ENCODE peak calls at places on chromosome 3, in eight cellular contexts. One of them, this sample, is unnamed.

GRCh38 chr3:81462921-81463320 is 298.5 kb downstream of the GBE1 start:
- DNase-seq in astrocyte: peak
- DNase-seq in cardiac muscle cell: no peak
- DNase-seq in transverse colon: no peak
- DNase-seq in B cell: no peak
- DNase-seq in glutamatergic neuron: no peak
- DNase-seq in retinal pigment epithelial cell: no peak
- DNase-seq in AG09309: no peak
- DNase-seq in this sample: peak

GRCh38 chr3:126570103-126570541 is 11.4 kb upstream of the C3orf22 start:
- DNase-seq in astrocyte: no peak
- DNase-seq in cardiac muscle cell: no peak
- DNase-seq in transverse colon: no peak
- DNase-seq in B cell: no peak
- DNase-seq in glutamatergic neuron: no peak
- DNase-seq in retinal pigment epithelial cell: no peak
- DNase-seq in AG09309: no peak
- DNase-seq in this sample: no peak

GRCh38 chr3:151410891-151411559 is 26.5 kb upstream of the P2RY12 start:
- DNase-seq in astrocyte: peak
- DNase-seq in cardiac muscle cell: no peak
- DNase-seq in transverse colon: no peak
- DNase-seq in B cell: no peak
- DNase-seq in glutamatergic neuron: no peak
- DNase-seq in retinal pigment epithelial cell: no peak
- DNase-seq in AG09309: no peak
- DNase-seq in this sample: peak

GRCh38 chr3:69864141-69864540 is 124.9 kb downstream of the MITF start:
- DNase-seq in astrocyte: no peak
- DNase-seq in cardiac muscle cell: no peak
- DNase-seq in transverse colon: no peak
- DNase-seq in B cell: no peak
- DNase-seq in glutamatergic neuron: no peak
- DNase-seq in retinal pigment epithelial cell: no peak
- DNase-seq in AG09309: no peak
- DNase-seq in this sample: no peak

GRCh38 chr3:172285844-172286243 is 162.4 kb downstream of the GHSR start:
- DNase-seq in astrocyte: peak
- DNase-seq in cardiac muscle cell: peak
- DNase-seq in transverse colon: no peak
- DNase-seq in B cell: no peak
- DNase-seq in glutamatergic neuron: no peak
- DNase-seq in retinal pigment epithelial cell: no peak
- DNase-seq in AG09309: peak
- DNase-seq in this sample: peak

GRCh38 chr3:197124713-197125112 is 95.1 kb upstream of the MELTF start:
- DNase-seq in astrocyte: no peak
- DNase-seq in cardiac muscle cell: peak
- DNase-seq in transverse colon: no peak
- DNase-seq in B cell: no peak
- DNase-seq in glutamatergic neuron: no peak
- DNase-seq in retinal pigment epithelial cell: no peak
- DNase-seq in AG09309: no peak
- DNase-seq in this sample: no peak

GRCh38 chr3:67655364-67656121 is 1.1 kb upstream of the SUCLG2 start:
- DNase-seq in astrocyte: no peak
- DNase-seq in cardiac muscle cell: no peak
- DNase-seq in transverse colon: peak
- DNase-seq in B cell: no peak
- DNase-seq in glutamatergic neuron: no peak
- DNase-seq in retinal pigment epithelial cell: no peak
- DNase-seq in AG09309: no peak
- DNase-seq in this sample: no peak

GRCh38 chr3:49906004-49906860 is 2.6 kb upstream of the MST1R start:
- DNase-seq in astrocyte: peak
- DNase-seq in cardiac muscle cell: peak
- DNase-seq in transverse colon: peak
- DNase-seq in B cell: peak
- DNase-seq in glutamatergic neuron: peak
- DNase-seq in retinal pigment epithelial cell: no peak
- DNase-seq in AG09309: no peak
- DNase-seq in this sample: peak

GRCh38 chr3:126934149-126934548 is 48.8 kb upstream of the PLXNA1 start:
- DNase-seq in astrocyte: peak
- DNase-seq in cardiac muscle cell: no peak
- DNase-seq in transverse colon: no peak
- DNase-seq in B cell: no peak
- DNase-seq in glutamatergic neuron: peak
- DNase-seq in retinal pigment epithelial cell: no peak
- DNase-seq in AG09309: no peak
- DNase-seq in this sample: peak

GRCh38 chr3:125374996-125375941 is at the start of gene ZNF148:
- DNase-seq in astrocyte: peak
- DNase-seq in cardiac muscle cell: peak
- DNase-seq in transverse colon: peak
- DNase-seq in B cell: peak
- DNase-seq in glutamatergic neuron: peak
- DNase-seq in retinal pigment epithelial cell: peak
- DNase-seq in AG09309: peak
- DNase-seq in this sample: peak

GRCh38 chr3:62818347-62818746 is 56.9 kb downstream of the CADPS start:
- DNase-seq in astrocyte: no peak
- DNase-seq in cardiac muscle cell: no peak
- DNase-seq in transverse colon: no peak
- DNase-seq in B cell: no peak
- DNase-seq in glutamatergic neuron: no peak
- DNase-seq in retinal pigment epithelial cell: no peak
- DNase-seq in AG09309: no peak
- DNase-seq in this sample: no peak

GRCh38 chr3:10337323-10338163 is 16.6 kb upstream of the SEC13 start:
- DNase-seq in astrocyte: no peak
- DNase-seq in cardiac muscle cell: no peak
- DNase-seq in transverse colon: no peak
- DNase-seq in B cell: no peak
- DNase-seq in glutamatergic neuron: no peak
- DNase-seq in retinal pigment epithelial cell: no peak
- DNase-seq in AG09309: no peak
- DNase-seq in this sample: no peak

GRCh38 chr3:45453887-45454286 is 65.5 kb downstream of the LARS2 start:
- DNase-seq in astrocyte: no peak
- DNase-seq in cardiac muscle cell: no peak
- DNase-seq in transverse colon: no peak
- DNase-seq in B cell: no peak
- DNase-seq in glutamatergic neuron: no peak
- DNase-seq in retinal pigment epithelial cell: no peak
- DNase-seq in AG09309: no peak
- DNase-seq in this sample: no peak

GRCh38 chr3:129231331-129232119 is 17.9 kb upstream of the COPG1 start:
- DNase-seq in astrocyte: peak
- DNase-seq in cardiac muscle cell: no peak
- DNase-seq in transverse colon: no peak
- DNase-seq in B cell: no peak
- DNase-seq in glutamatergic neuron: no peak
- DNase-seq in retinal pigment epithelial cell: no peak
- DNase-seq in AG09309: no peak
- DNase-seq in this sample: no peak

GRCh38 chr3:106206165-106206564 is 337.4 kb upstream of the CBLB start:
- DNase-seq in astrocyte: peak
- DNase-seq in cardiac muscle cell: peak
- DNase-seq in transverse colon: no peak
- DNase-seq in B cell: no peak
- DNase-seq in glutamatergic neuron: no peak
- DNase-seq in retinal pigment epithelial cell: no peak
- DNase-seq in AG09309: no peak
- DNase-seq in this sample: no peak

GRCh38 chr3:24344784-24345439 is 149.7 kb downstream of the THRB start:
- DNase-seq in astrocyte: peak
- DNase-seq in cardiac muscle cell: peak
- DNase-seq in transverse colon: no peak
- DNase-seq in B cell: no peak
- DNase-seq in glutamatergic neuron: no peak
- DNase-seq in retinal pigment epithelial cell: no peak
- DNase-seq in AG09309: no peak
- DNase-seq in this sample: peak

GRCh38 chr3:151839313-151839631 is 25.4 kb downstream of the AADAC start:
- DNase-seq in astrocyte: no peak
- DNase-seq in cardiac muscle cell: no peak
- DNase-seq in transverse colon: no peak
- DNase-seq in B cell: no peak
- DNase-seq in glutamatergic neuron: no peak
- DNase-seq in retinal pigment epithelial cell: no peak
- DNase-seq in AG09309: no peak
- DNase-seq in this sample: no peak

GRCh38 chr3:47746264-47746663 is 35.4 kb downstream of the SMARCC1 start:
- DNase-seq in astrocyte: no peak
- DNase-seq in cardiac muscle cell: no peak
- DNase-seq in transverse colon: no peak
- DNase-seq in B cell: no peak
- DNase-seq in glutamatergic neuron: no peak
- DNase-seq in retinal pigment epithelial cell: no peak
- DNase-seq in AG09309: no peak
- DNase-seq in this sample: no peak

GRCh38 chr3:158381274-158381868 is 189.6 kb upstream of the MLF1 start:
- DNase-seq in astrocyte: peak
- DNase-seq in cardiac muscle cell: no peak
- DNase-seq in transverse colon: no peak
- DNase-seq in B cell: no peak
- DNase-seq in glutamatergic neuron: no peak
- DNase-seq in retinal pigment epithelial cell: no peak
- DNase-seq in AG09309: peak
- DNase-seq in this sample: peak

GRCh38 chr3:124409650-124410275 is 320.5 kb upstream of the UMPS start:
- DNase-seq in astrocyte: peak
- DNase-seq in cardiac muscle cell: peak
- DNase-seq in transverse colon: no peak
- DNase-seq in B cell: no peak
- DNase-seq in glutamatergic neuron: no peak
- DNase-seq in retinal pigment epithelial cell: peak
- DNase-seq in AG09309: no peak
- DNase-seq in this sample: no peak

DNA sequence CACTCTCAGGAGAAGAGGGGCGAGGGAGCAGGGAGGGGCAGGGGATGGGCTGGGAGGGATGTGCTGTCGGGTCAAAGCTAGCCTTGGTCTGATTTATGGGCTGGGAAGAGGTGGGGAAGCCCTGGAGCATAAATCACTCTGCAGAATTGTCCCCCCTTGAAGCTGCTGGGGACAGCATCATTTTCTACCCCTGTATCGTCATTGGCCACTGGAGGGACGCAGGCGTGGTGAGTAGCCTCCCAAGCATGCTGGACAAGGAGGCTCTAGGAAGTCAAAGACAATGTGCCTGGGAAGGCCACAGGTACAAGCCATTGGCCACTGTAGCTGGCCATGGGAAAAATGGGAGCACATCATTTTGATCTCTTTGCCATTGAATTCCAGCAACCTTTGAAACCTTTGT is 175.5 kb upstream of the CTDSPL start:
- DNase-seq in astrocyte: no peak
- DNase-seq in cardiac muscle cell: no peak
- DNase-seq in transverse colon: no peak
- DNase-seq in B cell: no peak
- DNase-seq in glutamatergic neuron: peak
- DNase-seq in retinal pigment epithelial cell: no peak
- DNase-seq in AG09309: no peak
- DNase-seq in this sample: no peak
- TF ChIP-seq CTCF in astrocyte: no peak
- TF ChIP-seq CTCF in cardiac muscle cell: no peak
- TF ChIP-seq CTCF in transverse colon: no peak
- TF ChIP-seq CTCF in B cell: no peak
- TF ChIP-seq CTCF in glutamatergic neuron: no peak
- TF ChIP-seq CTCF in retinal pigment epithelial cell: no peak
- TF ChIP-seq CTCF in AG09309: no peak
- TF ChIP-seq CTCF in this sample: no peak

GRCh38 chr3:52041118-52041847 is 15.1 kb downstream of the DUSP7 start:
- DNase-seq in astrocyte: no peak
- DNase-seq in cardiac muscle cell: no peak
- DNase-seq in transverse colon: no peak
- DNase-seq in B cell: no peak
- DNase-seq in glutamatergic neuron: no peak
- DNase-seq in retinal pigment epithelial cell: no peak
- DNase-seq in AG09309: no peak
- DNase-seq in this sample: no peak
- TF ChIP-seq CTCF in astrocyte: no peak
- TF ChIP-seq CTCF in cardiac muscle cell: peak
- TF ChIP-seq CTCF in transverse colon: no peak
- TF ChIP-seq CTCF in B cell: no peak
- TF ChIP-seq CTCF in glutamatergic neuron: no peak
- TF ChIP-seq CTCF in retinal pigment epithelial cell: peak
- TF ChIP-seq CTCF in AG09309: peak
- TF ChIP-seq CTCF in this sample: peak

DNA sequence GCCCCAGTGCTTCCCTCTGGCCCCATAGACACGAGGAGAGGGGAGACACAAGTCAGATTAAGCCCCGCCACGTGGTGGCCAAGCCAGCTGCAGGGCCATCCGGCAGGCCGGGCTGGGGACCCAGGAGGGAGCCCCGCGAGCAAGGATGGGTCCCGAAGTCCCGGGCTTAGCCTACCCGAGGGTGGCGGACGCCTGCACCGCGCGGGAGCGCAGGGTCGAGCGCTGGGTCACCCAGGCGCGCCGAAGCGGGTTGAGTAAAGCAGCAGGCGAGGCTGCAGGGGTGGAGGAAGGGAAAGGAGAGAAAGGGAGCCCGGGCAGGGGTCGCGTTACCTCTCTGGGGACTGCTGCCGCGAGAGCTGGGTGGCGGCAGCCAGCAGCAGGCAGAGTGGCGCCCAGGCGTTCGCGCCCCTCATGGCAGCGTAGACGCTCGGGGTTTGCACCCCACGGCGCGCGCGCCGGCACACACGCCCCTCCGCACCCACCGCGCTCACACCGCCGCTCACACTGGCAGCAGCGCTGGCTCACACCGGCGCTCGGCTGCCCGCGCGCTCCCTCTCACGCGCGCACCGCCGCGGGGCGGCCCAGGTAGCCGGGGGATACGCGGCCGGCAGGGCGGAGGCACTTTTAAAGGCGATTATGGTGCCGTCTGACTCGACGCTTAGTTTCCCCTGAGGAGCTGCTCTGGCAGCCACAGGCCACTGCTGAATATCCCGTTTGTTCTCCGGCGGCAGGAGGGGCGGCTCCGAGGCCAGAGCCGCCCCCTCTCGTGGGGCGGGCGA is at the start of gene PCOLCE2:
- DNase-seq in astrocyte: peak
- DNase-seq in cardiac muscle cell: peak
- DNase-seq in transverse colon: peak
- DNase-seq in B cell: peak
- DNase-seq in glutamatergic neuron: peak
- DNase-seq in retinal pigment epithelial cell: no peak
- DNase-seq in AG09309: no peak
- DNase-seq in this sample: peak
- TF ChIP-seq CTCF in astrocyte: no peak
- TF ChIP-seq CTCF in cardiac muscle cell: no peak
- TF ChIP-seq CTCF in transverse colon: no peak
- TF ChIP-seq CTCF in B cell: no peak
- TF ChIP-seq CTCF in glutamatergic neuron: no peak
- TF ChIP-seq CTCF in retinal pigment epithelial cell: peak
- TF ChIP-seq CTCF in AG09309: no peak
- TF ChIP-seq CTCF in this sample: no peak

DNA sequence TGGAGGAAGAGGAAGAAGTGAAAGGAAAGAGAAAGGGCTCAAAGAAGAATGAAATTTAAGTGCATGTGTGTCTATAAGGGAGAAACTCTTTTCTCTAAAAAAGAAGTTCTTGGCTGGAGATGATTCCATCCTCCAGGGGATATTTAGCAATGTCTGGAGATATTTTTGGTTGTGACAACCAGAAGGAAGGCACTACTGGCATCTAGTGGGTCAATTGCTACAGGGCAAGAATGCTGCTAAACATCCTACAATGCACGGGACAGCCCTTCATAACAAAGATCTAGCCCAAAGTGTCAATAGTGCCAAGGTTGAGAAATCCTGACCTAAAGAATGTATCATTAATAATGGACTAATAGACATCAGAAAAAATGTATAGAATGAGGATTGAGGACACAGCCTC is 57.4 kb upstream of the ST3GAL6 start:
- DNase-seq in astrocyte: no peak
- DNase-seq in cardiac muscle cell: no peak
- DNase-seq in transverse colon: no peak
- DNase-seq in B cell: no peak
- DNase-seq in glutamatergic neuron: no peak
- DNase-seq in retinal pigment epithelial cell: no peak
- DNase-seq in AG09309: no peak
- DNase-seq in this sample: peak
- TF ChIP-seq CTCF in astrocyte: no peak
- TF ChIP-seq CTCF in cardiac muscle cell: peak
- TF ChIP-seq CTCF in transverse colon: no peak
- TF ChIP-seq CTCF in B cell: no peak
- TF ChIP-seq CTCF in glutamatergic neuron: no peak
- TF ChIP-seq CTCF in retinal pigment epithelial cell: no peak
- TF ChIP-seq CTCF in AG09309: peak
- TF ChIP-seq CTCF in this sample: peak